ENCODE peak calls at places on chromosomes 12 and 14, in eight cellular contexts. J is HCT116, R is SK-N-SH, K is K562, B is endothelial cell of umbilical vein, W is H1, U is GM12878, E is HepG2. T is an unnamed sample.

GRCh38 chr12:94338395-94338794 is 121.3 kb downstream of the CEP83 start:
- DNase-seq in J (no peak), R (no peak), K (no peak), B (no peak), W (no peak), U (no peak), E (no peak), T (no peak)

GRCh38 chr12:114799574-114800487 is 115.9 kb upstream of the TBX3 start:
- DNase-seq in J (peak; percentile 58), R (no peak), K (no peak), B (no peak), W (no peak), U (no peak), E (peak; percentile 100), T (no peak)

GRCh38 chr12:76028649-76029277 is 2.8 kb downstream of the PHLDA1 start:
- DNase-seq in J (no peak), R (no peak), K (no peak), B (peak; percentile 41), W (no peak), U (no peak), E (peak; percentile 51), T (no peak)

GRCh38 chr12:74598819-74599218 is 61.2 kb downstream of the ATXN7L3B start:
- DNase-seq in J (no peak), R (no peak), K (no peak), B (no peak), W (no peak), U (no peak), E (no peak), T (no peak)

GRCh38 chr12:4108803-4109345 is 164.7 kb upstream of the CCND2 start:
- DNase-seq in J (no peak), R (no peak), K (no peak), B (no peak), W (no peak), U (no peak), E (no peak), T (no peak)

GRCh38 chr12:11607313-11608081 is 42.0 kb upstream of the ETV6 start:
- DNase-seq in J (no peak), R (no peak), K (no peak), B (no peak), W (no peak), U (no peak), E (peak; percentile 75), T (no peak)

GRCh38 chr14:91387135-91387849 is 30.3 kb downstream of the CCDC88C start:
- DNase-seq in J (no peak), R (no peak), K (no peak), B (no peak), W (no peak), U (no peak), E (no peak), T (no peak)

GRCh38 chr12:108890208-108890607 is 10.3 kb downstream of the DAO start:
- DNase-seq in J (no peak), R (no peak), K (peak; percentile 45), B (peak; percentile 16), W (no peak), U (no peak), E (no peak), T (no peak)

GRCh38 chr12:30191701-30192455 is 408.1 kb upstream of the TMTC1 start:
- DNase-seq in J (no peak), R (no peak), K (no peak), B (peak; percentile 5), W (no peak), U (no peak), E (no peak), T (no peak)

GRCh38 chr14:77301103-77301502 is 19.6 kb downstream of the POMT2 start:
- DNase-seq in J (peak; percentile 68), R (peak; percentile 65), K (peak; percentile 43), B (peak; percentile 74), W (peak; percentile 83), U (no peak), E (peak; percentile 75), T (no peak)

GRCh38 chr14:52834440-52834842 is 43.0 kb upstream of the GNPNAT1 start:
- DNase-seq in J (no peak), R (peak; percentile 38), K (no peak), B (peak; percentile 67), W (no peak), U (no peak), E (no peak), T (no peak)

GRCh38 chr12:128813392-128813791 is 10.4 kb downstream of the SLC15A4 start:
- DNase-seq in J (no peak), R (no peak), K (no peak), B (no peak), W (no peak), U (no peak), E (no peak), T (no peak)

GRCh38 chr12:26798013-26798412 is 35.0 kb downstream of the ITPR2 start:
- DNase-seq in J (no peak), R (no peak), K (no peak), B (no peak), W (no peak), U (peak; percentile 53), E (no peak), T (no peak)

GRCh38 chr12:91630118-91630517 is 447.5 kb upstream of the DCN start:
- DNase-seq in J (no peak), R (peak; percentile 46), K (no peak), B (no peak), W (no peak), U (no peak), E (no peak), T (no peak)

GRCh38 chr12:54044425-54045093 is 9.1 kb upstream of the HOXC4 start:
- DNase-seq in J (no peak), R (peak; percentile 48), K (no peak), B (no peak), W (no peak), U (no peak), E (no peak), T (no peak)

GRCh38 chr12:115443351-115443938 is 759.5 kb upstream of the TBX3 start:
- DNase-seq in J (no peak), R (no peak), K (no peak), B (no peak), W (no peak), U (no peak), E (no peak), T (no peak)

DNA sequence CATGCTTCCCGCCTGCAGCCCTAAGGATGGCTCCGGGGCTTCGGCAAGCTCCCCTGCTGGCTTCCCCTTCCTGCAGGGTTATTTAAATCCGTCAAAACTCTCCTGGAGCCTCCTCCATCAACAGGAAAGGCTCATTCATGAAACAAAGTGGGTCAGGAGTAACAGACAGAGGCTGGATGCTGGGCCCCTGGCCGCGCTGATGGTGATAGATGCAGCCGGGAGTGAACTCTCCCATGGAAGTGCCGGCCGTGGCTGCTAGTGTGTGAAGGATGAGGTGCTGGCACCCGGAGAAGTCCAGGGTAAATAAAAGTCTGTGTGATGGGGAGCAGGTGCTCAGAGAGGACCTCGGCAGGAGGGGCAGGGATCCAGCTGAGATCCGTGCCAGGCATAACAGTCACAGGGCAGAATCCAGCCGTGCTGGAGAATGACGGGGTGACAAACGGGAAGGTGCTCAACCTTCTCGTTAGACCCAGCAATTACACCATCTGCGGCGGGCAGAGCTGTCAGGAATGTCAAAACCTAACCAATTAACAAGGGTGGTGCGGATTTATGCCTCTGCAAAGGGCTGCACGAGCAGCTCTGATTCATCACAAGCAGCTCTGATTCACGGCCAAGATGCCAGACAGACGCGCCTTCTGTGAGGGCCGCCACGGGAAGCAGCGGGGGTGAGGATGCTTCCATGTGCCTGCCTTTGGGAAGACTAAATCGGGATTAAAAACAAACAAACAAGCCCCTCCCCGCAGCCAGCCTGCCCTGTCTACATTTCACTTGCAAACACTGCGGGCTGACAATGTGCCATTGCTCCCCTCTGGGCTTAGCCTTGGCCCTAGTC is 55.6 kb downstream of the SYNE3 start:
- DNase-seq in J (peak; percentile 37), R (no peak), K (no peak), B (peak; percentile 52), W (no peak), U (no peak), E (no peak), T (no peak)
- H3K9ac ChIP-seq in J (no peak overlapping the region), R (no peak overlapping the region), K (no peak overlapping the region), B (no peak overlapping the region), W (no peak overlapping the region), U (no peak overlapping the region), E (no peak overlapping the region), T (no peak overlapping the region)

GRCh38 chr12:57477710-57478681 is 1.7 kb downstream of the ARHGAP9 start:
- DNase-seq in J (no peak), R (no peak), K (peak; percentile 48), B (no peak), W (no peak), U (peak; percentile 41), E (no peak), T (no peak)
- H3K4me3 ChIP-seq in J (no peak overlapping the region), R (no peak overlapping the region), K (no peak overlapping the region), B (no peak overlapping the region), W (no peak overlapping the region), U (peak overlapping the region; percentile 92), E (peak overlapping the region; percentile 24), T (no peak overlapping the region)

GRCh38 chr12:52007982-52008510 is 1.3 kb downstream of the TAMALIN start:
- DNase-seq in J (no peak), R (no peak), K (no peak), B (no peak), W (no peak), U (no peak), E (no peak), T (no peak)

GRCh38 chr12:52006726-52007157 is at the start of gene TAMALIN:
- DNase-seq in J (no peak), R (peak; percentile 97), K (peak; percentile 82), B (peak; percentile 84), W (no peak), U (no peak), E (no peak), T (no peak)

GRCh38 chr12:52009081-52009751 is 2.5 kb downstream of the TAMALIN start:
- DNase-seq in J (no peak), R (no peak), K (no peak), B (peak; percentile 46), W (no peak), U (no peak), E (no peak), T (no peak)

GRCh38 chr12:52005903-52006703 is 643 bp upstream of the TAMALIN start:
- DNase-seq in J (no peak), R (no peak), K (no peak), B (no peak), W (no peak), U (peak; percentile 32), E (no peak), T (no peak)

DNA sequence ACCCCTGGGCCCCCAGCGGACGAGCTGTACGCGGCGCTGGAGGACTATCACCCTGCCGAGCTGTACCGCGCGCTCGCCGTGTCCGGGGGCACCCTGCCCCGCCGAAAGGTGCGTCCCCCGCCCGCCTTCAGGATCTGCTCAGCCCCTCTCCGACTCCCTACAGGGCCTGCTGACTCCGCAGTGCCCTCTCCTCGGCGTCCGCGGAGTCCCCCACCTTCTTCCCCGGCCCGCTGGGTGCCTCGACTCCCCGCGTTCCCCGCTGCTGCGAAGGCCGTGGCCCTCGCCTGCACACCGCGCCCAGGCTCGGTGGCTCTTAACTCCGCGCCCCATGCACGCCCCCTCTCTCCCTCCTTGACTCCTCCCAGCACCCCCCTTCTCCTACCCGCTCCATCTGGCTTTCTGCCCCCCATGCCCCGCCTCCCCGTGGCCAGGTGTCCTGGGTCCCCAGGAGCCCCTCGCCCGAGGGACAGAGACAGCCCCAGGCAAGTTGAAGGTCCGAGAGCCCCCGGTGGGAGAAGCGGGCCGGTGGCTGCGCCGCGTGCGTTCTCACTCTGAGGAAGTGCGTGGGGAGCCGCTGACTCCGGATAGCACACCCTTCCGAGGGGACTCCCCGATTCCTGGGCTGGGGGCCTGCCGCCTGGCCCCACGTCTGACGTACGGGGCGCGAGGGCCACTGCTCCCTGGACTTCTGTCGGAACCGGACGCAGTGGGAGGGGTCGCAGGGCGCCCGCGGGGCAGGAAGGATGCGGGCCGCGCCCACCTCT is 594 bp downstream of the TAMALIN start:
- DNase-seq in J (no peak), R (no peak), K (no peak), B (peak; percentile 47), W (no peak), U (no peak), E (no peak), T (no peak)
- TF ChIP-seq POLR2AphosphoS5 in J (no peak), R (no peak), K (no peak), B (peak; percentile 14), W (no peak), U (no peak), E (no peak), T (no peak)

GRCh38 chr12:111773801-111774551 is 7.2 kb downstream of the ALDH2 start:
- DNase-seq in J (no peak), R (no peak), K (no peak), B (no peak), W (no peak), U (no peak), E (peak; percentile 89), T (no peak)
- H3K9ac ChIP-seq in J (no peak overlapping the region), R (no peak overlapping the region), K (peak overlapping the region; percentile 0), B (no peak overlapping the region), W (no peak overlapping the region), U (peak overlapping the region; percentile 59), E (peak overlapping the region; percentile 56), T (no peak overlapping the region)